ENCODE peak calls at places on chromosome 10, in seven cellular contexts. One of them, this sample, is unnamed.

GRCh38 chr10:123573236-123574147 is 92.7 kb upstream of the GPR26 start:
- DNase-seq in cardiac muscle cell: peak; percentile 27
- DNase-seq in IMR-90: no peak
- DNase-seq in BE2C: peak; percentile 71
- DNase-seq in colonic mucosa: peak; percentile 77
- DNase-seq in psoas muscle: no peak
- DNase-seq in mammary epithelial cell: peak; percentile 90
- DNase-seq in this sample: peak; percentile 61

GRCh38 chr10:119149723-119150122 is 15.8 kb downstream of the SFXN4 start:
- DNase-seq in cardiac muscle cell: no peak
- DNase-seq in psoas muscle: no peak
- DNase-seq in colonic mucosa: no peak
- DNase-seq in BE2C: no peak
- DNase-seq in IMR-90: no peak
- DNase-seq in mammary epithelial cell: no peak
- DNase-seq in this sample: peak; percentile 26

GRCh38 chr10:118523775-118524174 is 71.7 kb downstream of the PRLHR start:
- DNase-seq in colonic mucosa: no peak
- DNase-seq in mammary epithelial cell: peak; percentile 87
- DNase-seq in BE2C: no peak
- DNase-seq in IMR-90: peak; percentile 5
- DNase-seq in psoas muscle: no peak
- DNase-seq in cardiac muscle cell: no peak
- DNase-seq in this sample: no peak

GRCh38 chr10:1123198-1123597 is 67.0 kb downstream of the WDR37 start:
- DNase-seq in cardiac muscle cell: peak; percentile 76
- DNase-seq in mammary epithelial cell: no peak
- DNase-seq in IMR-90: no peak
- DNase-seq in colonic mucosa: peak; percentile 3
- DNase-seq in psoas muscle: no peak
- DNase-seq in BE2C: no peak
- DNase-seq in this sample: peak; percentile 16

GRCh38 chr10:14653271-14654161 is 121.2 kb downstream of the FAM107B start:
- DNase-seq in psoas muscle: no peak
- DNase-seq in cardiac muscle cell: peak; percentile 87
- DNase-seq in mammary epithelial cell: peak; percentile 89
- DNase-seq in colonic mucosa: peak; percentile 22
- DNase-seq in IMR-90: peak; percentile 74
- DNase-seq in BE2C: peak; percentile 60
- DNase-seq in this sample: peak; percentile 22

GRCh38 chr10:93788413-93789208 is 30.9 kb downstream of the LGI1 start:
- DNase-seq in IMR-90: no peak
- DNase-seq in BE2C: no peak
- DNase-seq in mammary epithelial cell: no peak
- DNase-seq in psoas muscle: no peak
- DNase-seq in colonic mucosa: no peak
- DNase-seq in cardiac muscle cell: no peak
- DNase-seq in this sample: no peak

GRCh38 chr10:78328592-78329404 is 295.1 kb downstream of the RPS24 start:
- DNase-seq in IMR-90: no peak
- DNase-seq in cardiac muscle cell: no peak
- DNase-seq in psoas muscle: no peak
- DNase-seq in mammary epithelial cell: no peak
- DNase-seq in BE2C: no peak
- DNase-seq in colonic mucosa: no peak
- DNase-seq in this sample: no peak

GRCh38 chr10:3946234-3947229 is 161.5 kb upstream of the KLF6 start:
- DNase-seq in psoas muscle: no peak
- DNase-seq in colonic mucosa: no peak
- DNase-seq in mammary epithelial cell: no peak
- DNase-seq in BE2C: no peak
- DNase-seq in IMR-90: no peak
- DNase-seq in cardiac muscle cell: no peak
- DNase-seq in this sample: no peak

GRCh38 chr10:109883859-109884771 is 39.2 kb downstream of the XPNPEP1 start:
- DNase-seq in BE2C: peak; percentile 76
- DNase-seq in colonic mucosa: peak; percentile 58
- DNase-seq in IMR-90: peak; percentile 90
- DNase-seq in cardiac muscle cell: peak; percentile 94
- DNase-seq in mammary epithelial cell: peak; percentile 72
- DNase-seq in psoas muscle: peak; percentile 77
- DNase-seq in this sample: peak; percentile 89

GRCh38 chr10:102785818-102786217 is 42.1 kb downstream of the WBP1L start:
- DNase-seq in BE2C: no peak
- DNase-seq in colonic mucosa: no peak
- DNase-seq in cardiac muscle cell: peak; percentile 85
- DNase-seq in mammary epithelial cell: no peak
- DNase-seq in psoas muscle: no peak
- DNase-seq in IMR-90: peak; percentile 23
- DNase-seq in this sample: peak; percentile 83

GRCh38 chr10:31186225-31187010 is 132.6 kb upstream of the ZEB1 start:
- DNase-seq in colonic mucosa: no peak
- DNase-seq in psoas muscle: no peak
- DNase-seq in mammary epithelial cell: peak; percentile 53
- DNase-seq in cardiac muscle cell: peak; percentile 42
- DNase-seq in IMR-90: no peak
- DNase-seq in BE2C: no peak
- DNase-seq in this sample: no peak

GRCh38 chr10:77290528-77291155 is 347.0 kb downstream of the KCNMA1 start:
- DNase-seq in BE2C: no peak
- DNase-seq in cardiac muscle cell: peak; percentile 64
- DNase-seq in colonic mucosa: no peak
- DNase-seq in mammary epithelial cell: peak; percentile 93
- DNase-seq in IMR-90: peak; percentile 93
- DNase-seq in psoas muscle: no peak
- DNase-seq in this sample: no peak

GRCh38 chr10:122338609-122339441 is 35.7 kb upstream of the PLEKHA1 start:
- DNase-seq in IMR-90: no peak
- DNase-seq in psoas muscle: no peak
- DNase-seq in colonic mucosa: peak; percentile 79
- DNase-seq in cardiac muscle cell: no peak
- DNase-seq in mammary epithelial cell: no peak
- DNase-seq in BE2C: no peak
- DNase-seq in this sample: no peak

GRCh38 chr10:84525120-84525806 is 196.9 kb downstream of the CCSER2 start:
- DNase-seq in colonic mucosa: no peak
- DNase-seq in psoas muscle: no peak
- DNase-seq in BE2C: no peak
- DNase-seq in cardiac muscle cell: no peak
- DNase-seq in mammary epithelial cell: no peak
- DNase-seq in IMR-90: no peak
- DNase-seq in this sample: no peak

GRCh38 chr10:92761576-92761975 is 71.8 kb downstream of the HHEX start:
- DNase-seq in IMR-90: no peak
- DNase-seq in psoas muscle: no peak
- DNase-seq in cardiac muscle cell: no peak
- DNase-seq in mammary epithelial cell: no peak
- DNase-seq in colonic mucosa: no peak
- DNase-seq in BE2C: no peak
- DNase-seq in this sample: no peak

GRCh38 chr10:30436200-30436599 is 2.2 kb downstream of the MAP3K8 start:
- DNase-seq in IMR-90: peak; percentile 60
- DNase-seq in BE2C: no peak
- DNase-seq in colonic mucosa: peak; percentile 49
- DNase-seq in cardiac muscle cell: peak; percentile 85
- DNase-seq in mammary epithelial cell: no peak
- DNase-seq in psoas muscle: no peak
- DNase-seq in this sample: peak; percentile 71

GRCh38 chr10:6053816-6054581 is 8.2 kb downstream of the IL2RA start:
- DNase-seq in IMR-90: no peak
- DNase-seq in mammary epithelial cell: no peak
- DNase-seq in cardiac muscle cell: no peak
- DNase-seq in BE2C: no peak
- DNase-seq in colonic mucosa: peak; percentile 57
- DNase-seq in psoas muscle: peak; percentile 59
- DNase-seq in this sample: no peak
- H3K4me1 ChIP-seq in IMR-90: peaks cover 3% of the 10 kb centered on the region
- H3K4me1 ChIP-seq in mammary epithelial cell: peaks cover 19% of the 10 kb centered on the region
- H3K4me1 ChIP-seq in cardiac muscle cell: no peaks in the 10 kb centered on the region
- H3K4me1 ChIP-seq in BE2C: no peaks in the 10 kb centered on the region
- H3K4me1 ChIP-seq in colonic mucosa: no peaks in the 10 kb centered on the region
- H3K4me1 ChIP-seq in psoas muscle: peaks cover 2% of the 10 kb centered on the region
- H3K4me1 ChIP-seq in this sample: no peaks in the 10 kb centered on the region

DNA sequence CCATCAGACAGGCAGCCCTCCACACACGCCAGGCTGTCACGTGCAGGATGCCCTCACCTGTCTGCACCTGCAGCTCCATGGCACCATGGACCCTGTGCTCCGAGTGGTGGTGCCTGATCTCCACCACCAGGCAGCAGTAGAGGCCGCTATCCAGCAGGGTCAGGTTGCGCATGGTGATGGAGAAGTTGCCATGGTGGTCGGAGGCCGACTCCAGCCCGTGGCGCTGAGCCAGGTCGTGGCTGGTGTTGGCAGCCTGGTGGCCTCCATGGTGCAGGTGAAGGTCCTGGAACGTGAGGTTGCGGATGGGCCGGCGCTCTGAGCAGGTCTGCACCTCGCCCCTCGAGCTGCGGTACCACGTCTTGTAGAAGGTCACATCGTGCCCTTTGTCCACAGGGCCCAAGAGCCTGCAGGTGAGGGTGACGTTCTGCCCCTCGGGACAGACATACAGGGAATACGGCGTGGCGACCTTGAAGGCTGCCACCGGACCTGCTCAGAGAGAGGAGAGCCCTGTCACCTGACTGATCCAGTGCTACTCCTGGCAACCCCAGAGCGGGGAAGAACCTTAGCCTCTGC is 11.7 kb downstream of the VSIR start:
- DNase-seq in colonic mucosa: no peak
- DNase-seq in cardiac muscle cell: no peak
- DNase-seq in mammary epithelial cell: no peak
- DNase-seq in psoas muscle: no peak
- DNase-seq in BE2C: no peak
- DNase-seq in IMR-90: no peak
- DNase-seq in this sample: no peak
- TF ChIP-seq CTCF in colonic mucosa: no peak
- TF ChIP-seq CTCF in cardiac muscle cell: no peak
- TF ChIP-seq CTCF in mammary epithelial cell: peak; percentile 12
- TF ChIP-seq CTCF in psoas muscle: no peak
- TF ChIP-seq CTCF in BE2C: no peak
- TF ChIP-seq CTCF in IMR-90: no peak
- TF ChIP-seq CTCF in this sample: no peak

DNA sequence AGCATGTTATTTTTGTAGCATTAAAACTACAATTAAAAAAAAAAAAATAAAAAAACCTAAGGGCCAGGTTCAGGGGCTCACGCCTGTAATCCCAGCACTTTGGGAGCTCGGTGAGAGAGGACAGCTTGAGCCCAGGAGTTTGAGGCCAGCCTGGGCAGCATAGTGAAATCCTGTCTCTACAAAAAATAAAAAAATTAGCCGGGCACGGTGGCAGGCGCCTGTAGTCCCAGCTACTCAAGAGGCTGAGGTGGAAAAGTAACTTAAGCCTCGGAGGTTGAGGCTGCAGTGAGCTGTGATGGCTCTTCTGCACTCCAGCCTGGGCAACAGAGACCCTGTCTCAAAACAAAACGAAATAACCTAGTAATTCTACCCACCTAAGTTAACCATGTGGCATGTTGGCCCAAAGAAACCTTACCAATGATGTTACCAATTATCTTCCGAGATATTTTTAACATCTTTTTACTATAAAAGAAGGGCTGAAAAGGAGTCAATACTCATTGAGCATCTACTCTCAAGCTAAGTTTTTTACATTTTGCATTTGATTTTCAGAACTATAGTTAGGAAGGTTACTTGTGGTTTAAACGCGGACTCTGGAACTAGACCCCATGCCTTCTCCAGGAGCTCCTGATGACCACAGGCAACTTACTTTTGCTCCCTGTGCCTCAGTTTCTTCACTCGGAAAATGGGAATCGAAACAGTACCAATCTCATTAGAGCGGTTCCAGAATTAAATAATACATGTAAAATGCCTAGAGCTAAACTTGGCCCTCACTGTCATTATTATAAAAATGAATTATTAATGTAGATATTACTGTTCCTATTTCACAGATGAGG is 1.4 kb downstream of the ITGB1 start:
- DNase-seq in mammary epithelial cell: peak; percentile 16
- DNase-seq in psoas muscle: no peak
- DNase-seq in cardiac muscle cell: no peak
- DNase-seq in BE2C: no peak
- DNase-seq in colonic mucosa: no peak
- DNase-seq in IMR-90: no peak
- DNase-seq in this sample: no peak
- H3K4me1 ChIP-seq in mammary epithelial cell: peaks cover 35% of the 10 kb centered on the region
- H3K4me1 ChIP-seq in psoas muscle: peaks cover 70% of the 10 kb centered on the region
- H3K4me1 ChIP-seq in cardiac muscle cell: peaks cover 43% of the 10 kb centered on the region
- H3K4me1 ChIP-seq in BE2C: peaks cover 6% of the 10 kb centered on the region
- H3K4me1 ChIP-seq in colonic mucosa: peaks cover 7% of the 10 kb centered on the region
- H3K4me1 ChIP-seq in IMR-90: peaks cover 17% of the 10 kb centered on the region
- H3K4me1 ChIP-seq in this sample: peaks cover 47% of the 10 kb centered on the region

GRCh38 chr10:13414855-13415254 is 66.8 kb upstream of the SEPHS1 start:
- DNase-seq in psoas muscle: no peak
- DNase-seq in colonic mucosa: peak; percentile 53
- DNase-seq in mammary epithelial cell: peak; percentile 26
- DNase-seq in BE2C: no peak
- DNase-seq in cardiac muscle cell: peak; percentile 39
- DNase-seq in IMR-90: no peak
- DNase-seq in this sample: peak; percentile 32
- TF ChIP-seq CTCF in psoas muscle: no peak
- TF ChIP-seq CTCF in colonic mucosa: no peak
- TF ChIP-seq CTCF in mammary epithelial cell: peak; percentile 38
- TF ChIP-seq CTCF in BE2C: peak; percentile 27
- TF ChIP-seq CTCF in cardiac muscle cell: peak; percentile 51
- TF ChIP-seq CTCF in IMR-90: peak; percentile 38
- TF ChIP-seq CTCF in this sample: peak; percentile 57

GRCh38 chr10:65742851-65743250 is 1183.0 kb upstream of the LRRTM3 start:
- DNase-seq in psoas muscle: no peak
- DNase-seq in colonic mucosa: no peak
- DNase-seq in mammary epithelial cell: no peak
- DNase-seq in cardiac muscle cell: no peak
- DNase-seq in BE2C: no peak
- DNase-seq in IMR-90: no peak
- DNase-seq in this sample: no peak
- H3K4me1 ChIP-seq in psoas muscle: no peaks in the 10 kb centered on the region
- H3K4me1 ChIP-seq in colonic mucosa: no peaks in the 10 kb centered on the region
- H3K4me1 ChIP-seq in mammary epithelial cell: no peaks in the 10 kb centered on the region
- H3K4me1 ChIP-seq in cardiac muscle cell: no peaks in the 10 kb centered on the region
- H3K4me1 ChIP-seq in BE2C: no peaks in the 10 kb centered on the region
- H3K4me1 ChIP-seq in IMR-90: no peaks in the 10 kb centered on the region
- H3K4me1 ChIP-seq in this sample: no peaks in the 10 kb centered on the region

GRCh38 chr10:22415072-22415471 is 69.8 kb downstream of the SPAG6 start:
- DNase-seq in psoas muscle: no peak
- DNase-seq in cardiac muscle cell: no peak
- DNase-seq in colonic mucosa: no peak
- DNase-seq in mammary epithelial cell: no peak
- DNase-seq in BE2C: no peak
- DNase-seq in IMR-90: no peak
- DNase-seq in this sample: no peak

GRCh38 chr10:22417736-22418268 is 72.5 kb downstream of the SPAG6 start:
- DNase-seq in BE2C: no peak
- DNase-seq in mammary epithelial cell: no peak
- DNase-seq in colonic mucosa: no peak
- DNase-seq in cardiac muscle cell: no peak
- DNase-seq in IMR-90: no peak
- DNase-seq in psoas muscle: no peak
- DNase-seq in this sample: no peak

GRCh38 chr10:22426653-22427052 is 81.4 kb downstream of the SPAG6 start:
- DNase-seq in colonic mucosa: no peak
- DNase-seq in IMR-90: no peak
- DNase-seq in cardiac muscle cell: no peak
- DNase-seq in BE2C: no peak
- DNase-seq in mammary epithelial cell: no peak
- DNase-seq in psoas muscle: no peak
- DNase-seq in this sample: no peak

GRCh38 chr10:22420787-22421517 is 75.7 kb downstream of the SPAG6 start:
- DNase-seq in mammary epithelial cell: no peak
- DNase-seq in BE2C: no peak
- DNase-seq in IMR-90: peak; percentile 16
- DNase-seq in cardiac muscle cell: peak; percentile 53
- DNase-seq in psoas muscle: no peak
- DNase-seq in colonic mucosa: no peak
- DNase-seq in this sample: peak; percentile 33
- TF ChIP-seq CTCF in mammary epithelial cell: no peak
- TF ChIP-seq CTCF in BE2C: peak; percentile 27
- TF ChIP-seq CTCF in IMR-90: peak; percentile 31
- TF ChIP-seq CTCF in cardiac muscle cell: peak; percentile 25
- TF ChIP-seq CTCF in psoas muscle: peak; percentile 6
- TF ChIP-seq CTCF in colonic mucosa: no peak
- TF ChIP-seq CTCF in this sample: peak; percentile 47